ENCODE peak calls at places on chromosomes 4 and X, in ten cellular contexts. I is aorta, K is NCI-H460, G is lung, X is SW480, L is substantia nigra, B is HepG2, J is left kidney, S is left colon, D is GM04503. N is an unnamed sample.

GRCh38 chr4:158259955-158260575 is 49.8 kb downstream of the TMEM144 start:
- DNase-seq in K (peak; percentile 33), L (no peak), B (peak; percentile 9), X (peak; percentile 6), J (peak; percentile 46), D (no peak), S (no peak), G (no peak), I (no peak), N (no peak)

GRCh38 chrX:78923198-78924015 is 21.8 kb upstream of the P2RY10 start:
- DNase-seq in I (no peak), G (no peak), L (no peak), J (no peak), X (no peak), D (no peak), B (no peak), K (no peak), S (no peak), N (no peak)

GRCh38 chr4:109298279-109299010 is 4.0 kb downstream of the COL25A1 start:
- DNase-seq in K (no peak), G (no peak), B (no peak), D (no peak), L (no peak), J (peak; percentile 58), X (peak; percentile 52), I (no peak), S (no peak), N (no peak)

GRCh38 chr4:30835044-30835443 is 114.9 kb downstream of the PCDH7 start:
- DNase-seq in L (no peak), J (no peak), S (no peak), G (no peak), D (no peak), I (no peak), K (no peak), B (no peak), X (no peak), N (no peak)

GRCh38 chr4:123481034-123481433 is 84.4 kb downstream of the SPRY1 start:
- DNase-seq in S (no peak), X (peak; percentile 21), D (peak; percentile 19), I (no peak), B (no peak), G (no peak), L (no peak), K (no peak), J (no peak), N (no peak)

GRCh38 chr4:144709793-144710525 is 64.0 kb downstream of the HHIP start:
- DNase-seq in J (no peak), I (no peak), K (no peak), B (no peak), S (no peak), D (no peak), L (peak; percentile 40), X (peak; percentile 70), G (no peak), N (no peak)

GRCh38 chrX:101744085-101744484 is 84.4 kb upstream of the ARMCX2 start:
- DNase-seq in K (no peak), X (no peak), D (no peak), J (no peak), G (no peak), L (no peak), B (no peak), I (no peak), S (no peak), N (no peak)

GRCh38 chr4:16067515-16067914 is 16.3 kb downstream of the PROM1 start:
- DNase-seq in I (no peak), G (no peak), X (peak; percentile 51), K (no peak), S (peak; percentile 31), L (peak; percentile 33), D (no peak), J (no peak), B (peak; percentile 52), N (no peak)

GRCh38 chr4:122341906-122342305 is 36.9 kb upstream of the ADAD1 start:
- DNase-seq in J (no peak), B (no peak), G (no peak), X (peak; percentile 1), D (peak; percentile 77), K (no peak), I (no peak), L (no peak), S (no peak), N (no peak)

GRCh38 chrX:3262906-3263305 is 83.5 kb downstream of the MXRA5 start:
- DNase-seq in L (no peak), I (no peak), D (peak; percentile 80), G (no peak), B (peak; percentile 6), X (no peak), J (no peak), K (peak; percentile 41), S (no peak), N (no peak)

GRCh38 chrX:23900220-23900797 is 7.4 kb downstream of the APOO start:
- DNase-seq in K (no peak), G (no peak), I (no peak), L (no peak), D (no peak), J (no peak), B (no peak), X (no peak), S (no peak), N (no peak)

GRCh38 chr4:147060171-147060931 is 114.7 kb upstream of the TTC29 start:
- DNase-seq in B (no peak), I (no peak), S (no peak), D (peak; percentile 88), G (no peak), L (no peak), K (no peak), X (peak; percentile 53), J (peak; percentile 40), N (no peak)

GRCh38 chr4:155582971-155583437 is 83.6 kb upstream of the GUCY1A1 start:
- DNase-seq in J (peak; percentile 44), S (no peak), B (no peak), I (no peak), D (no peak), K (peak; percentile 11), L (no peak), G (no peak), X (no peak), N (no peak)

GRCh38 chrX:75155454-75155829 is 641 bp downstream of the ABCB7 start:
- DNase-seq in D (no peak), L (no peak), K (no peak), X (peak; percentile 6), S (no peak), I (no peak), G (no peak), J (no peak), B (no peak), N (no peak)

GRCh38 chrX:15524417-15524816 is 23.8 kb downstream of the BMX start:
- DNase-seq in K (no peak), L (no peak), I (no peak), D (no peak), B (no peak), J (peak; percentile 3), X (no peak), G (no peak), S (no peak), N (no peak)

GRCh38 chrX:9786839-9787635 is 808 bp downstream of the SHROOM2 start:
- DNase-seq in L (no peak), I (no peak), B (no peak), K (no peak), D (no peak), X (peak; percentile 21), S (peak; percentile 23), J (peak; percentile 69), G (no peak), N (no peak)

GRCh38 chr4:5638316-5638715 is 70.0 kb downstream of the EVC2 start:
- DNase-seq in X (peak; percentile 82), L (no peak), K (no peak), S (no peak), D (peak; percentile 64), B (no peak), I (no peak), G (no peak), J (no peak), N (no peak)

GRCh38 chr4:954211-955020 is 19.0 kb downstream of the DGKQ start:
- DNase-seq in J (no peak), S (no peak), K (no peak), I (peak; percentile 60), L (no peak), X (no peak), B (no peak), G (no peak), D (no peak), N (no peak)

GRCh38 chrX:45011131-45011530 is 138.1 kb downstream of the KDM6A start:
- DNase-seq in S (no peak), D (peak; percentile 29), G (no peak), K (no peak), X (no peak), J (no peak), I (no peak), L (no peak), B (no peak), N (no peak)

GRCh38 chrX:2423293-2423692 is 77.5 kb downstream of the DHRSX start:
- DNase-seq in K (peak; percentile 8), G (no peak), D (peak; percentile 9), J (no peak), I (no peak), L (no peak), S (no peak), B (no peak), X (peak; percentile 4), N (no peak)

GRCh38 chr4:64784125-64784524 is 374.9 kb upstream of the TECRL start:
- DNase-seq in K (no peak), X (no peak), L (no peak), S (no peak), B (no peak), G (no peak), I (no peak), D (peak; percentile 15), J (no peak), N (no peak)

GRCh38 chrX:42771836-42772335 is 6.1 kb downstream of the PPP1R2C start:
- DNase-seq in L (no peak), B (no peak), D (no peak), S (no peak), K (no peak), X (no peak), J (no peak), G (no peak), I (no peak), N (no peak)